ENCODE peak calls at places on chromosomes 12 and 14, in eight cellular contexts. C, E, U, Q, W, K, G and N are unnamed samples. For H3K36me3 and H3K4me1, the result is how much of the 10 kb centered on the place peaks cover.

GRCh38 chr12:104376650-104377506 is 73.3 kb downstream of the EID3 start:
- DNase-seq in C (no peak), E (peak), U (peak), Q (peak), W (peak), K (no peak), G (no peak), N (no peak)

GRCh38 chr12:31768046-31768445 is 39.2 kb upstream of the AMN1 start:
- DNase-seq in C (no peak), E (no peak), U (no peak), Q (no peak), W (no peak), K (no peak), G (no peak), N (no peak)

GRCh38 chr12:65811968-65812700 is 12.1 kb upstream of the HMGA2 start:
- DNase-seq in C (no peak), E (no peak), U (no peak), Q (no peak), W (no peak), K (no peak), G (no peak), N (no peak)

GRCh38 chr12:6462234-6462995 is 8.1 kb downstream of the VAMP1 start:
- DNase-seq in C (no peak), E (no peak), U (no peak), Q (no peak), W (no peak), K (no peak), G (no peak), N (no peak)

GRCh38 chr12:1882850-1883470 is 35.5 kb downstream of the CACNA2D4 start:
- DNase-seq in C (no peak), E (no peak), U (no peak), Q (no peak), W (no peak), K (no peak), G (no peak), N (no peak)

GRCh38 chr12:112190626-112191025 is 65.3 kb downstream of the TRAFD1 start:
- DNase-seq in C (no peak), E (peak), U (no peak), Q (no peak), W (no peak), K (no peak), G (no peak), N (no peak)

GRCh38 chr12:13222076-13222475 is 25.6 kb downstream of the EMP1 start:
- DNase-seq in C (no peak), E (peak), U (no peak), Q (no peak), W (no peak), K (peak), G (no peak), N (no peak)

GRCh38 chr12:104420868-104421267 is 35.9 kb upstream of the CHST11 start:
- DNase-seq in C (no peak), E (peak), U (no peak), Q (no peak), W (no peak), K (no peak), G (no peak), N (no peak)

GRCh38 chr12:72612171-72612570 is 340.0 kb downstream of the TRHDE start:
- DNase-seq in C (no peak), E (no peak), U (no peak), Q (peak), W (no peak), K (no peak), G (no peak), N (no peak)

GRCh38 chr12:95590775-95591174 is 39.5 kb upstream of the USP44 start:
- DNase-seq in C (no peak), E (no peak), U (no peak), Q (no peak), W (no peak), K (no peak), G (no peak), N (no peak)

GRCh38 chr12:98084950-98085349 is 430.4 kb upstream of the TMPO start:
- DNase-seq in C (no peak), E (no peak), U (no peak), Q (no peak), W (no peak), K (peak), G (peak), N (no peak)

GRCh38 chr12:89349814-89350213 is 2.5 kb downstream of the DUSP6 start:
- DNase-seq in C (no peak), E (peak), U (peak), Q (peak), W (peak), K (no peak), G (no peak), N (peak)

GRCh38 chr12:97968641-97969171 is 506.1 kb downstream of the RMST start:
- DNase-seq in C (no peak), E (no peak), U (no peak), Q (no peak), W (no peak), K (no peak), G (no peak), N (no peak)

GRCh38 chr12:38116968-38117367 is 199.6 kb upstream of the ALG10B start:
- DNase-seq in C (no peak), E (no peak), U (no peak), Q (no peak), W (no peak), K (no peak), G (no peak), N (no peak)

GRCh38 chr14:58315606-58316005 is 17.3 kb downstream of the ARID4A start:
- DNase-seq in C (no peak), E (peak), U (peak), Q (peak), W (peak), K (no peak), G (no peak), N (peak)

GRCh38 chr12:123384994-123385376 is 1.1 kb downstream of the KMT5A start:
- DNase-seq in C (no peak), E (peak), U (peak), Q (peak), W (peak), K (no peak), G (no peak), N (peak)

GRCh38 chr12:101792046-101792931 is 38.5 kb downstream of the GNPTAB start:
- DNase-seq in C (no peak), E (peak), U (no peak), Q (no peak), W (no peak), K (no peak), G (no peak), N (no peak)

GRCh38 chr14:51369814-51370213 is 129.8 kb downstream of the TMX1 start:
- DNase-seq in C (no peak), E (peak), U (no peak), Q (no peak), W (no peak), K (no peak), G (no peak), N (no peak)

GRCh38 chr14:99612065-99612736 is 8.2 kb upstream of the CCDC85C start:
- DNase-seq in C (no peak), E (no peak), U (no peak), Q (no peak), W (no peak), K (peak), G (no peak), N (peak)

GRCh38 chr14:29930283-29930682 is 2.6 kb upstream of the PRKD1 start:
- DNase-seq in C (no peak), E (peak), U (peak), Q (peak), W (peak), K (no peak), G (no peak), N (peak)

GRCh38 chr12:123571343-123571813 is 13.0 kb upstream of the TMED2 start:
- DNase-seq in C (no peak), E (peak), U (peak), Q (peak), W (peak), K (peak), G (no peak), N (peak)

GRCh38 chr12:110536834-110537604 is 34.9 kb downstream of the RAD9B start:
- DNase-seq in C (no peak), E (no peak), U (peak), Q (no peak), W (no peak), K (no peak), G (no peak), N (no peak)

GRCh38 chr12:96457191-96457930 is 32.0 kb upstream of the CFAP54 start:
- DNase-seq in C (no peak), E (peak), U (no peak), Q (peak), W (no peak), K (no peak), G (no peak), N (no peak)

GRCh38 chr12:10739157-10740118 is 16.3 kb upstream of the YBX3 start:
- DNase-seq in C (no peak), E (peak), U (no peak), Q (no peak), W (no peak), K (no peak), G (no peak), N (no peak)

GRCh38 chr12:26283617-26284016 is 88.2 kb downstream of the SSPN start:
- DNase-seq in C (no peak), E (no peak), U (no peak), Q (no peak), W (no peak), K (no peak), G (no peak), N (no peak)

GRCh38 chr12:123270380-123271181 is 1.1 kb downstream of the CDK2AP1 start:
- DNase-seq in C (no peak), E (no peak), U (peak), Q (peak), W (peak), K (peak), G (no peak), N (peak)

GRCh38 chr14:32249780-32250179 is 46.7 kb upstream of the RNU6-8 start:
- DNase-seq in C (no peak), E (no peak), U (no peak), Q (no peak), W (no peak), K (no peak), G (no peak), N (no peak)

GRCh38 chr14:51430079-51430478 is 190.0 kb downstream of the TMX1 start:
- DNase-seq in C (no peak), E (peak), U (no peak), Q (peak), W (no peak), K (no peak), G (no peak), N (peak)

GRCh38 chr12:44526655-44527199 is 349.4 kb downstream of the NELL2 start:
- DNase-seq in C (no peak), E (no peak), U (no peak), Q (no peak), W (no peak), K (no peak), G (no peak), N (no peak)

GRCh38 chr14:39025810-39026627 is 77.0 kb downstream of the SEC23A start:
- DNase-seq in C (no peak), E (no peak), U (no peak), Q (no peak), W (no peak), K (peak), G (no peak), N (no peak)

GRCh38 chr14:23306412-23307145 is at the start of gene BCL2L2:
- DNase-seq in C (no peak), E (peak), U (peak), Q (peak), W (peak), K (peak), G (peak), N (peak)

GRCh38 chr12:57500213-57500612 is 12.3 kb downstream of the MARS1 start:
- DNase-seq in C (no peak), E (no peak), U (no peak), Q (no peak), W (no peak), K (no peak), G (no peak), N (no peak)
- H3K36me3 ChIP-seq in C (under half), E (under half), U (half or more), Q (under half), W (under half), K (under half), G (half or more), N (half or more)

GRCh38 chr12:58832-59231 is 7.7 kb upstream of the IQSEC3 start:
- DNase-seq in C (no peak), E (no peak), U (no peak), Q (no peak), W (no peak), K (no peak), G (no peak), N (no peak)

GRCh38 chr12:56683-57346 is 9.8 kb upstream of the IQSEC3 start:
- DNase-seq in C (no peak), E (no peak), U (no peak), Q (no peak), W (no peak), K (no peak), G (no peak), N (peak)

GRCh38 chr12:54331-54730 is 12.2 kb upstream of the IQSEC3 start:
- DNase-seq in C (no peak), E (no peak), U (no peak), Q (no peak), W (no peak), K (no peak), G (no peak), N (peak)

GRCh38 chr12:54750-55535 is 11.6 kb upstream of the IQSEC3 start:
- DNase-seq in C (no peak), E (no peak), U (no peak), Q (no peak), W (no peak), K (peak), G (no peak), N (peak)

DNA sequence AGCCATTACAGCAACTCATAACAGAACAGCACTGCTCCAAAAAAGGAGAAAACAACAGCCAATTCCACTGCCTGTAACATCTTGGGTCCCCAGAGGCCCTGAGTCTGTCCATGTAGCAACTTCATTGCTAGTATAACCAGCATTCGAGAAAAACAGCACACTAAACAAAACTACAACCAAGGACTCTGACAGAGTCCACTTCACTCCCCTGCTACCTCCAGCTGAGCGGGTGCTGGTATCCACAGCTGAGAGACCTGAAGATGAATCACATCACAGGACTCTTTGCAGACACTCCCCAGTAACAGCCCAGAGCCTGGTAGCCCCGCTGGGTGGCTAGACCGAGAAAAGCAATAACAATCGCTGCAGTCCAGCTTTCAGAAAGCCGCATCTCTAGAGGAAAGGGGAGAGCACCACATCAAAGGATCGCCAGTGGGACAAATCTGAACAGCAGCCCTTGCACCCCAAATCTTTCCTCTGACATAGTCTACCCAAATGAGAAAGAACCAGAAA is 9.0 kb upstream of the IQSEC3 start:
- DNase-seq in C (no peak), E (no peak), U (no peak), Q (no peak), W (no peak), K (no peak), G (no peak), N (no peak)
- H2AFZ ChIP-seq in C (no peak), E (no peak), U (no peak), Q (no peak), W (no peak), K (no peak), G (no peak), N (no peak)

GRCh38 chr12:62227091-62227490 is 33.1 kb upstream of the USP15 start:
- DNase-seq in C (no peak), E (no peak), U (no peak), Q (no peak), W (no peak), K (no peak), G (no peak), N (no peak)

GRCh38 chr12:62221107-62221506 is 39.1 kb upstream of the USP15 start:
- DNase-seq in C (no peak), E (no peak), U (no peak), Q (no peak), W (no peak), K (no peak), G (no peak), N (no peak)

DNA sequence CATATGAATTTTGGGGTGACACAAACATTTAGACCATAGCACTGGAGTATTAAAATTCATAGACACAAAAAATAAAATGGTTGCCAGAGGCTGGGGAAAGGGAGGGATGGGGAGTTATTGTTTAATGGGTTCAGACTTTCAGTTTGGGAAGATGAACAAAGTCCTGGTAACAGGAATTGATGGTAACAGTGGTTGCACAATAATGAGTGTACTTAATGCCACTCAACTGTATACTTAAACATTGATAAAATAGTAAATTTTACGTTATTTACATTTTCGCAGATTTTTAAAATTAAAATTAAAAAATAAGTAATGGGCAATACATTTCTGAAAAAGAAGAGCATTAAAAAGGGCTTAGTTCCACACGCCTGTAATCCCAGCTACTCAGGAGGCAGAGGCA is 35.6 kb upstream of the USP15 start:
- DNase-seq in C (no peak), E (no peak), U (no peak), Q (no peak), W (no peak), K (no peak), G (no peak), N (no peak)
- H3K4me1 ChIP-seq in C (under half), E (under half), U (under half), Q (under half), W (under half), K (under half), G (under half), N (under half)

DNA sequence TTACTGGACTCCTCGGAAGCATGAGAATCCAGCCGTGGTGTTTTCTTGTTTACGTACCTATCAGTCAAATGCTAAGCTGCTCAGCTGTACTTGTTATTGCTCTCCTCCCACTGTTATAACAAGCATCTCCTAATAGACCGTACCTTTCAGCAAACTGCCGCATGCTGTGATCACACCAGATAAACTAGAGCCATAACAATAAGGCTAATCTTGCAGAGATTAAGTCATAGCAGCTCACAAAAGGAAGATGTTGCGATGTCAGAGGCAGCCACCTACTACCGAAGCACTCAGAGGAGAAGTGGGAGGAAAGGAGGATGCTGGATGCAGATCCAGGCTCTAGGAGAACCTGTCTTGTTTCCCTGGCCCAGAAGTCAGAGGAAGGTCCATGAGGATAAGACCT is 196.0 kb downstream of the GALC start:
- DNase-seq in C (no peak), E (no peak), U (no peak), Q (no peak), W (no peak), K (no peak), G (no peak), N (no peak)
- H3K36me3 ChIP-seq in C (under half), E (under half), U (under half), Q (under half), W (under half), K (under half), G (under half), N (under half)

DNA sequence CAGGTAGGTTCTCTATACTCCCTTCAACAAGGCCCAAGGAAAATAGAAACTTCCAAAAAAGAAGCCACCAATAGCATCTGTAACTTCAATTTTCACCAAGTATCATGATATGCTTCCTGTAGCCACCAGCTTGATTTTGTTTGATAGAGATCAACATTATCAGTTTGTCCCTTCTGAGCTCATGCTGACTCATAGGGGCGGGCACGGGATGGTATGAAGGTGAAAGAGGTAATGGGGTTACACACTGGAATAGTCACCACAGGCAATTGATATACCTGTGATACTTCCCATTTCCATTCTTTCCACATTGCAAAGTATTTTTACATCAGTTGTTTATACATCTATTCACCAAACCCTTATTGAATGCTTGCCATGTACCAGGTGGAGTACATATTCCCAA is 134.1 kb downstream of the KCNA5 start:
- DNase-seq in C (no peak), E (peak), U (no peak), Q (no peak), W (no peak), K (no peak), G (no peak), N (no peak)
- H2AFZ ChIP-seq in C (no peak), E (no peak), U (no peak), Q (no peak), W (no peak), K (no peak), G (no peak), N (no peak)